ENCODE peak calls at places on chromosomes 7 and 10, in six cellular contexts. Y, F, B, W, D and K are unnamed samples.
A peak's percentile ranks its signal among the peaks of the same experiment; 100 is the strongest.

GRCh38 chr10:17219024-17219423 is 9.0 kb upstream of the VIM start:
- DNase-seq in Y (no peak), B (no peak), F (no peak), D (no peak), W (no peak), K (no peak)

GRCh38 chr7:107939472-107940145 is 48.6 kb downstream of the DLD start:
- DNase-seq in D (no peak), F (no peak), W (peak; percentile 62), Y (no peak), B (no peak), K (peak; percentile 22)

GRCh38 chr7:155749578-155749977 is 62.7 kb downstream of the SHH start:
- DNase-seq in D (no peak), F (no peak), Y (no peak), B (no peak), W (no peak), K (no peak)

GRCh38 chr10:84497978-84498377 is 169.6 kb downstream of the CCSER2 start:
- DNase-seq in D (no peak), B (no peak), Y (no peak), F (no peak), W (no peak), K (no peak)

GRCh38 chr7:545470-545869 is 25.8 kb upstream of the PDGFA start:
- DNase-seq in Y (no peak), B (no peak), W (no peak), F (no peak), D (no peak), K (no peak)

GRCh38 chr10:19817251-19818046 is 1.2 kb downstream of the PLXDC2 start:
- DNase-seq in D (peak; percentile 47), B (no peak), W (no peak), F (no peak), Y (peak; percentile 43), K (peak; percentile 44)

GRCh38 chr7:104900525-104900924 is 113.5 kb upstream of the KMT2E start:
- DNase-seq in W (no peak), Y (no peak), B (no peak), D (no peak), F (no peak), K (no peak)

GRCh38 chr7:131188367-131189339 is 139.0 kb upstream of the MKLN1 start:
- DNase-seq in F (peak; percentile 99), Y (no peak), B (no peak), W (peak; percentile 97), D (no peak), K (no peak)

GRCh38 chr10:104642311-104643022 is 1.4 kb downstream of the SORCS3 start:
- DNase-seq in B (no peak), D (peak; percentile 91), W (no peak), Y (no peak), F (no peak), K (peak; percentile 14)

GRCh38 chr7:156962145-156962544 is 12.6 kb downstream of the NOM1 start:
- DNase-seq in F (no peak), B (no peak), D (no peak), W (no peak), Y (no peak), K (no peak)

GRCh38 chr10:52769966-52770365 is 2.6 kb downstream of the MBL2 start:
- DNase-seq in B (no peak), F (no peak), W (no peak), D (no peak), Y (no peak), K (no peak)

GRCh38 chr10:107727762-107728317 is 563.3 kb upstream of the SORCS1 start:
- DNase-seq in D (no peak), B (no peak), Y (no peak), F (peak; percentile 33), W (no peak), K (no peak)

GRCh38 chr7:137454169-137455166 is 110.9 kb upstream of the PTN start:
- DNase-seq in F (no peak), W (peak; percentile 30), D (peak; percentile 92), Y (peak; percentile 13), B (no peak), K (peak; percentile 29)

GRCh38 chr7:91240546-91240945 is 23.7 kb upstream of the FZD1 start:
- DNase-seq in W (no peak), Y (no peak), B (no peak), D (no peak), F (no peak), K (no peak)

GRCh38 chr10:91590904-91591791 is 41.7 kb downstream of the PPP1R3C start:
- DNase-seq in Y (peak; percentile 29), B (no peak), W (peak; percentile 14), D (peak; percentile 64), F (peak; percentile 83), K (peak; percentile 44)

GRCh38 chr7:92402920-92403759 is 44.1 kb upstream of the GATAD1 start:
- DNase-seq in F (no peak), Y (no peak), B (no peak), D (peak; percentile 52), W (peak; percentile 59), K (no peak)

GRCh38 chr7:137684316-137684715 is 162.5 kb downstream of the DGKI start:
- DNase-seq in B (no peak), F (no peak), Y (no peak), W (no peak), D (no peak), K (no peak)

GRCh38 chr7:92765725-92766124 is 70.6 kb downstream of the CDK6 start:
- DNase-seq in D (no peak), Y (no peak), W (peak; percentile 85), F (no peak), B (no peak), K (no peak)

GRCh38 chr7:77481615-77482014 is 55.5 kb upstream of the PTPN12 start:
- DNase-seq in W (no peak), B (no peak), F (no peak), Y (peak; percentile 41), D (no peak), K (peak; percentile 74)

GRCh38 chr7:50656141-50656895 is 91.1 kb upstream of the DDC start:
- DNase-seq in D (no peak), Y (peak; percentile 19), W (no peak), B (no peak), F (peak; percentile 72), K (no peak)

GRCh38 chr10:110527731-110528171 is 30.0 kb downstream of the DUSP5 start:
- DNase-seq in Y (no peak), F (no peak), W (no peak), D (no peak), B (no peak), K (no peak)

GRCh38 chr10:60384708-60385398 is 4.8 kb downstream of the ANK3 start:
- DNase-seq in B (no peak), D (no peak), W (peak; percentile 90), F (peak; percentile 97), Y (no peak), K (no peak)

GRCh38 chr7:81534996-81535395 is 234.9 kb downstream of the HGF start:
- DNase-seq in F (no peak), B (no peak), D (no peak), W (no peak), Y (no peak), K (no peak)

GRCh38 chr7:157977717-157978470 is 609.7 kb downstream of the PTPRN2 start:
- DNase-seq in D (no peak), F (no peak), Y (no peak), W (no peak), B (no peak), K (no peak)

GRCh38 chr7:22110881-22111280 is 165.2 kb upstream of the CDCA7L start:
- DNase-seq in Y (no peak), D (no peak), F (no peak), W (no peak), B (no peak), K (no peak)

GRCh38 chr10:46992794-46993552 is 81.7 kb downstream of the PTPN20 start:
- DNase-seq in B (no peak), Y (peak; percentile 25), F (no peak), D (peak; percentile 47), W (peak; percentile 35), K (peak; percentile 28)